ENCODE peak calls at places on chromosomes 7 and 10, in four cellular contexts. Z is fibroblast of the aortic adventitia, M is lung, B is GM23248. S is an unnamed sample.

GRCh38 chr7:17304926-17305325 is 6.5 kb downstream of the AHR start:
- DNase-seq in Z (peak; percentile 83), M (no peak), B (peak; percentile 89), S (peak; percentile 88)

GRCh38 chr7:27784399-27785053 is 44.6 kb downstream of the TAX1BP1 start:
- DNase-seq in Z (peak; percentile 73), M (no peak), B (peak; percentile 81), S (peak; percentile 81)

GRCh38 chr10:73781548-73781878 is 335 bp upstream of the CHCHD1 start:
- DNase-seq in Z (no peak), M (no peak), B (no peak), S (no peak)

GRCh38 chr10:102327641-102328040 is 67.9 kb upstream of the NFKB2 start:
- DNase-seq in Z (no peak), M (no peak), B (no peak), S (no peak)

GRCh38 chr7:2116086-2116810 is 116.5 kb downstream of the MAD1L1 start:
- DNase-seq in Z (no peak), M (no peak), B (peak; percentile 63), S (peak; percentile 37)

GRCh38 chr7:47443049-47443448 is 138.9 kb downstream of the TNS3 start:
- DNase-seq in Z (no peak), M (no peak), B (no peak), S (no peak)

GRCh38 chr7:26265061-26265460 is 26.6 kb upstream of the SNX10 start:
- DNase-seq in Z (peak; percentile 5), M (no peak), B (peak; percentile 45), S (no peak)

GRCh38 chr10:8338177-8338766 is 283.8 kb downstream of the GATA3 start:
- DNase-seq in Z (no peak), M (no peak), B (no peak), S (no peak)

GRCh38 chr10:75655791-75656451 is 224.5 kb downstream of the LRMDA start:
- DNase-seq in Z (peak; percentile 93), M (no peak), B (peak; percentile 65), S (peak; percentile 5)

GRCh38 chr7:113371376-113372043 is 253.2 kb upstream of the SMIM30 start:
- DNase-seq in Z (peak; percentile 60), M (no peak), B (no peak), S (no peak)

GRCh38 chr7:63899691-63900393 is 98.8 kb upstream of the ZNF722 start:
- DNase-seq in Z (no peak), M (peak; percentile 86), B (peak; percentile 42), S (no peak)

GRCh38 chr7:15853832-15854470 is 167.5 kb upstream of the MEOX2 start:
- DNase-seq in Z (peak; percentile 69), M (no peak), B (peak; percentile 36), S (no peak)

GRCh38 chr7:15130666-15131541 is 228.4 kb upstream of the DGKB start:
- DNase-seq in Z (peak; percentile 84), M (no peak), B (peak; percentile 70), S (peak; percentile 6)

GRCh38 chr7:121212031-121212430 is 116.8 kb upstream of the WNT16 start:
- DNase-seq in Z (no peak), M (no peak), B (no peak), S (no peak)

GRCh38 chr10:43392757-43393156 is 16.2 kb downstream of the HNRNPF start:
- DNase-seq in Z (no peak), M (no peak), B (no peak), S (no peak)

GRCh38 chr7:139152149-139152548 is 42.6 kb upstream of the ZC3HAV1 start:
- DNase-seq in Z (no peak), M (no peak), B (no peak), S (no peak)

GRCh38 chr10:32140403-32140802 is 84.2 kb upstream of the KIF5B start:
- DNase-seq in Z (peak; percentile 18), M (no peak), B (no peak), S (no peak)

GRCh38 chr10:43225787-43226153 is 41.1 kb downstream of the RASGEF1A start:
- DNase-seq in Z (no peak), M (no peak), B (no peak), S (no peak)

GRCh38 chr10:77636967-77637473 is 588 bp downstream of the KCNMA1 start:
- DNase-seq in Z (no peak), M (no peak), B (peak; percentile 48), S (no peak)

GRCh38 chr10:72759584-72759983 is 67.6 kb downstream of the MCU start:
- DNase-seq in Z (no peak), M (no peak), B (no peak), S (no peak)

GRCh38 chr10:71996598-71997371 is 32.6 kb downstream of the CHST3 start:
- DNase-seq in Z (no peak), M (no peak), B (no peak), S (no peak)

GRCh38 chr7:29946428-29947186 is 43.0 kb downstream of the SCRN1 start:
- DNase-seq in Z (peak; percentile 41), M (peak; percentile 44), B (peak; percentile 42), S (no peak)

GRCh38 chr7:45021604-45022296 is 21.7 kb downstream of the CCM2 start:
- DNase-seq in Z (no peak), M (no peak), B (peak; percentile 64), S (peak; percentile 57)

DNA sequence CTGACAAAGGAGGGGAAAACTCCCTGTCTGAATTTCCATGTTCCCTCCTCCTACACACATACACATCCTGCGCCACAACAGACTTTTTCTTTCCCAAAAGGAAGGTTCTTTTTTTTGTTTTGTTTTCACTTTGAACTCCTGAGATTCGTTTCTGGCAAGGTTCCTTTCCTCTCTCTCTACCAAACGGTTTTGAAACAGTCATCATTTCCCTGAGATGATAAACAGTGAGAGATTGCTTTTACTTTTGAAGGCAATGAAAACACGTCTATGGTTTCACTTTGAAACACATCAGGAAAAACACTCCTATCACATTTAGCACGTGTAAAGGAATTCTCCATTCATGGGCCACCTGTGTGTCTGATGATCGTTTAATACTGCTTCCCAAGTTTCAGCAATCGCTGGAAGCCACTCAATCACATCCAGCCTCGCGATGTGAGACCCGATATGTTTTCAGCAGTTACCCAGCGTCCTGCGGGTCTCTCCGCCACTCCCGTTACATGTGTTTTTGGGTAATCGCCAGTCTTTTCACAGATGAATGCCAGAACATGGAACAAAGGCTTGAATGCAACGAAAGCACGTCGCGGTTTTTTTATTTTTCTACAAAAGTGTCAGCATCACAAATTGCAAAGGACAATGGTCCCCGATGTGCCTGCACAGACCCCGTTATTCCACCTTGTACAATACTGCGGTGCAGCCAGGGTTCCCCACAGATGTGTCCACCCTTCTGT is 62.8 kb upstream of the CUX1 start:
- DNase-seq in Z (peak; percentile 56), M (no peak), B (peak; percentile 49), S (peak; percentile 41)
- H3K4me3 ChIP-seq in Z (peak overlapping the region; percentile 68), M (peak overlapping the region; percentile 24), B (peak overlapping the region; percentile 68), S (peak overlapping the region; percentile 47)

GRCh38 chr7:91264924-91265681 is 870 bp downstream of the FZD1 start:
- DNase-seq in Z (peak; percentile 74), M (peak; percentile 42), B (peak; percentile 87), S (no peak)
- H3K4me3 ChIP-seq in Z (peak overlapping the region; percentile 91), M (peak overlapping the region; percentile 83), B (peak overlapping the region; percentile 86), S (peak overlapping the region; percentile 81)

DNA sequence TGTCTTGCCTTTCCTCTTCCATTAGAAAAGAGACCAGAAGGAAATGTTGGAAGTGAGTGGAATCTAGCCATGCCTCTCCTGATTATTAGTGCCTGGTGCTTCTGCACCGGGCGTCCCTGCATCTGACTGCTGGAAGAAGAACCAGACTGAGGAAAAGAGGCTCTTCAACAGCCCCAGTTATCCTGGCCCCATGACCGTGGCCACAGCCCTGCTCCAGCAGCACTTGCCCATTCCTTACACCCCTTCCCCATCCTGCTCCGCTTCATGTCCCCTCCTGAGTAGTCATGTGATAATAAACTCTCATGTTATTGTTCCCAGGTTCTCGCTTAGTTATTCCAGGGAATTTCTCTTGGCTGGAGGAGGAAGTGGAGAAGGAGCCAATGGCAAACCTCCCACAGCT is 4.2 kb downstream of the TMEM176A start:
- DNase-seq in Z (no peak), M (no peak), B (no peak), S (no peak)
- H3K4me3 ChIP-seq in Z (no peak overlapping the region), M (no peak overlapping the region), B (no peak overlapping the region), S (no peak overlapping the region)

GRCh38 chr10:118698421-118698820 is 56.3 kb downstream of the CACUL1 start:
- DNase-seq in Z (peak; percentile 41), M (no peak), B (peak; percentile 35), S (peak; percentile 87)

GRCh38 chr10:118687472-118687871 is 67.3 kb downstream of the CACUL1 start:
- DNase-seq in Z (no peak), M (no peak), B (no peak), S (no peak)

GRCh38 chr10:118689070-118689858 is 65.5 kb downstream of the CACUL1 start:
- DNase-seq in Z (no peak), M (no peak), B (no peak), S (no peak)

GRCh38 chr10:118694848-118695247 is 59.9 kb downstream of the CACUL1 start:
- DNase-seq in Z (peak; percentile 32), M (no peak), B (peak; percentile 65), S (no peak)

GRCh38 chr10:118692911-118693310 is 61.9 kb downstream of the CACUL1 start:
- DNase-seq in Z (peak; percentile 94), M (no peak), B (peak; percentile 95), S (peak; percentile 48)
- H3K4me3 ChIP-seq in Z (no peak overlapping the region), M (no peak overlapping the region), B (peak overlapping the region; percentile 58), S (no peak overlapping the region)

GRCh38 chr7:37113661-37114355 is 334.9 kb downstream of the ELMO1 start:
- DNase-seq in Z (no peak), M (no peak), B (peak; percentile 18), S (peak; percentile 31)
- H3K4me3 ChIP-seq in Z (no peak overlapping the region), M (no peak overlapping the region), B (no peak overlapping the region), S (no peak overlapping the region)

DNA sequence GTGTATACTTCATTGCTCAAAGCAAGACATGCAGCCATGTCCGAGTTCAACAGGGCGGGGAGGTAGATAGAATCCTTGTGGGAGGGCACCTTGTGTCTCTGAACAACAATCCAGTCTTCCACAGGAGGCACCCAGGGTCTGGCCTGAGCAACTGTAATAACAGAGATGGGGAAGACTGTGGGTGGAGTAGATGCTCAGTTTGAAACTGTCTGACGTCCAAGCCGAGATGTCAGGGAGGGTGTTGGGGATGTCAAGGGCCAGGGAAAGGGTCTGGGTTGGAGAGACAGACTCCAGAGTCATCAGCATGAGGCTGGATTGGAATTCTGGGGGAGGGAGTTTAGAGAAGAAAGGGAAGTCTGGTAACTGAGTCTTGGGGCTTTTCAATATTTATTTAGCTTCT is 88.0 kb downstream of the FANK1 start:
- DNase-seq in Z (no peak), M (no peak), B (no peak), S (no peak)
- H3K4me3 ChIP-seq in Z (no peak overlapping the region), M (no peak overlapping the region), B (no peak overlapping the region), S (no peak overlapping the region)

GRCh38 chr10:121087688-121088087 is 236.5 kb downstream of the WDR11 start:
- DNase-seq in Z (no peak), M (no peak), B (no peak), S (no peak)

GRCh38 chr10:121088524-121088923 is 237.4 kb downstream of the WDR11 start:
- DNase-seq in Z (no peak), M (no peak), B (peak; percentile 6), S (no peak)

GRCh38 chr10:121085386-121085785 is 234.2 kb downstream of the WDR11 start:
- DNase-seq in Z (no peak), M (no peak), B (no peak), S (no peak)

GRCh38 chr10:121089434-121089833 is 238.3 kb downstream of the WDR11 start:
- DNase-seq in Z (no peak), M (no peak), B (no peak), S (no peak)

DNA sequence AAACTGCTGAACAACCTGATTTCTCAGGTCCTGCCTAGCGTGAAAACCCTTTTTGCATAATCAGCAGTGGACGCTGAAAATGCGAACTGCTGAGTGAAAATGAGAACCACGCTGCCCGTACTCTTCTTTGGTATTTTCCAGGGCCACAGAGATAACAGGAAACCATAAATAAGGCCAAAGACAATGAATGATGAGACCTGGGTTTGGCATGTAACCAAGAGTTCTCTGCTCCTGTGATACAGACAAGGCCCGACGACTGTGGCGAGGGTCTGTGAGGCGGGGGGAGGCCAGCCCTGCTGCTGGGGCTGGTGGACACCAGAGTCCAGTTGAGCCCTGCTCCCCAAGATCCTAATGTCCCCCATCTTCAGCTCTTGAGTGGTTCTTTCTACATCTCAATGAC is 236.0 kb downstream of the WDR11 start:
- DNase-seq in Z (no peak), M (no peak), B (no peak), S (no peak)
- H3K4me3 ChIP-seq in Z (no peak overlapping the region), M (no peak overlapping the region), B (no peak overlapping the region), S (no peak overlapping the region)